ENCODE peak calls at places on chromosomes 4 and X, in five cellular contexts. Q is KG1, R is ecto neural progenitor cell, Y is iris pigment epithelial cell, N is SW480. K is an unnamed sample.

GRCh38 chr4:22238742-22239141 is 277.1 kb downstream of the ADGRA3 start:
- DNase-seq in Q (no peak), R (no peak), Y (no peak), N (no peak), K (no peak)

GRCh38 chrX:66634272-66634671 is 4.6 kb downstream of the EDA2R start:
- DNase-seq in Q (no peak), R (no peak), Y (peak; percentile 35), N (no peak), K (no peak)

GRCh38 chr4:168273838-168274237 is 44.7 kb downstream of the DDX60 start:
- DNase-seq in Q (no peak), R (no peak), Y (peak; percentile 1), N (no peak), K (no peak)

GRCh38 chr4:147741190-147741788 is 9.4 kb downstream of the ARHGAP10 start:
- DNase-seq in Q (no peak), R (no peak), Y (peak; percentile 65), N (no peak), K (no peak)

GRCh38 chrX:15947648-15948317 is 93.2 kb upstream of the AP1S2 start:
- DNase-seq in Q (no peak), R (peak; percentile 56), Y (peak; percentile 55), N (peak; percentile 16), K (peak; percentile 21)

GRCh38 chr4:53558061-53558801 is 33.1 kb downstream of the LNX1 start:
- DNase-seq in Q (no peak), R (no peak), Y (peak; percentile 51), N (no peak), K (peak; percentile 76)

GRCh38 chr4:48546336-48546735 is 56.3 kb downstream of the ZAR1 start:
- DNase-seq in Q (no peak), R (no peak), Y (peak; percentile 53), N (peak; percentile 3), K (peak; percentile 5)

GRCh38 chrX:130079824-130080406 is 30.4 kb downstream of the ELF4 start:
- DNase-seq in Q (peak; percentile 35), R (no peak), Y (peak; percentile 58), N (peak; percentile 56), K (peak; percentile 49)

GRCh38 chr4:56272003-56272402 is 115.3 kb downstream of the AASDH start:
- DNase-seq in Q (no peak), R (no peak), Y (no peak), N (no peak), K (no peak)

GRCh38 chr4:81032174-81032551 is 1.7 kb downstream of the BMP3 start:
- DNase-seq in Q (no peak), R (no peak), Y (no peak), N (no peak), K (no peak)

GRCh38 chrX:56788229-56788628 is 59.2 kb downstream of the NBDY start:
- DNase-seq in Q (no peak), R (no peak), Y (no peak), N (no peak), K (no peak)

GRCh38 chr4:54100607-54101189 is 735 bp downstream of the GSX2 start:
- DNase-seq in Q (no peak), R (no peak), Y (no peak), N (no peak), K (no peak)

GRCh38 chrX:111349098-111349497 is 62.9 kb downstream of the DCX start:
- DNase-seq in Q (no peak), R (no peak), Y (no peak), N (no peak), K (no peak)

GRCh38 chr4:102449751-102450352 is 51.3 kb upstream of the NFKB1 start:
- DNase-seq in Q (no peak), R (no peak), Y (peak; percentile 69), N (peak; percentile 56), K (peak; percentile 42)

K was measured in RWPE1.